ENCODE peak calls at places on chromosomes 12 and 14, in four cellular contexts. K is heart right ventricle; L is IMR-90; P is CD4-positive, CD25-positive, alpha-beta regulatory T cell. H is an unnamed sample.

GRCh38 chr14:101373690-101374295 is 187.5 kb upstream of the DIO3 start:
- DNase-seq in L (no peak), P (no peak), K (no peak), H (no peak)

GRCh38 chr14:20568393-20568792 is 7.5 kb upstream of the RNASE9 start:
- DNase-seq in L (no peak), K (no peak), P (no peak), H (no peak)

GRCh38 chr12:87290505-87290904 is 738.7 kb downstream of the C12orf50 start:
- DNase-seq in P (no peak), K (no peak), L (no peak), H (no peak)

GRCh38 chr12:124770725-124771124 is 92.9 kb downstream of the SCARB1 start:
- DNase-seq in L (no peak), K (no peak), P (no peak), H (no peak)

GRCh38 chr12:107903377-107904061 is 129.0 kb downstream of the ASCL4 start:
- DNase-seq in P (no peak), L (no peak), K (peak; percentile 61), H (peak; percentile 48)

GRCh38 chr14:89348726-89349125 is 68.3 kb downstream of the FOXN3 start:
- DNase-seq in L (no peak), K (no peak), P (no peak), H (no peak)

GRCh38 chr14:53273671-53274072 is 120.5 kb upstream of the DDHD1 start:
- DNase-seq in L (peak; percentile 10), P (no peak), K (peak; percentile 11), H (no peak)

GRCh38 chr12:122955151-122955550 is 11.1 kb downstream of the ABCB9 start:
- DNase-seq in K (no peak), L (no peak), P (no peak), H (no peak)

GRCh38 chr12:116916122-116916521 is 5.4 kb downstream of the FBXW8 start:
- DNase-seq in L (peak; percentile 60), P (no peak), K (no peak), H (no peak)

GRCh38 chr12:121776190-121777098 is 17.0 kb downstream of the RHOF start:
- DNase-seq in K (peak; percentile 88), L (peak; percentile 44), P (peak; percentile 85), H (no peak)

GRCh38 chr14:101471723-101472517 is 89.4 kb upstream of the DIO3 start:
- DNase-seq in K (no peak), P (no peak), L (no peak), H (peak; percentile 21)

GRCh38 chr14:101194356-101195308 is 291.1 kb upstream of the RTL1 start:
- DNase-seq in L (no peak), P (no peak), K (no peak), H (no peak)

GRCh38 chr14:73591690-73592448 is at the start of gene ACOT4:
- DNase-seq in K (peak; percentile 26), L (peak; percentile 20), P (peak; percentile 71), H (no peak)

GRCh38 chr12:45284096-45284901 is 68.4 kb downstream of the ANO6 start:
- DNase-seq in L (peak; percentile 87), P (no peak), K (no peak), H (no peak)

GRCh38 chr12:121532503-121533390 is 48.1 kb downstream of the KDM2B start:
- DNase-seq in K (no peak), P (no peak), L (peak; percentile 84), H (no peak)

GRCh38 chr14:104685998-104686610 is 3.3 kb upstream of the INF2 start:
- DNase-seq in L (no peak), P (no peak), K (no peak), H (no peak)

GRCh38 chr14:85752179-85752578 is 222.2 kb downstream of the FLRT2 start:
- DNase-seq in L (no peak), K (no peak), P (no peak), H (no peak)

GRCh38 chr12:91774471-91774921 is 371.1 kb downstream of the BTG1 start:
- DNase-seq in K (no peak), L (peak; percentile 82), P (no peak), H (no peak)

GRCh38 chr12:4383304-4383865 is 3.9 kb upstream of the FGF23 start:
- DNase-seq in P (no peak), K (no peak), L (no peak), H (no peak)

GRCh38 chr12:129662184-129662583 is 241.6 kb downstream of the TMEM132D start:
- DNase-seq in P (no peak), K (no peak), L (no peak), H (no peak)

DNA sequence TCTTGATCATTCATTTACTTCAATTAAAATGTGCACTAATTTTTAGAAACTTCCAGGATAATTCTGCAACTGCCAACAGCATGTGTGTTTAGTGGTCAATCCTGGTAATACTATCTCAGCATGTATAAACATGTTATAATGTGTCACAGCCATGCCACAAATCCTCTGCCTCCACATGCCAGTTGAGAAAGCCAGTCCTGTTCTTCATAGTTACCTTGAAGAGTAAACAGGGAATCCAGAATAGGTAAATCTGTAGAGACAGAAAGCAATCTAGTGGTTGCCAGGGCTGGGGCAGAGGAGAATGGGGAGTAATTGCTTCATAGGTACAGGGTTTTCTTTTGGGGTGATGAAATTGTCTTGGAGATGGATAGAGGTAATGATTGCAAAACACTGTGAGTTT is 85.9 kb downstream of the ARMH4 start:
- DNase-seq in K (no peak), P (no peak), L (no peak), H (no peak)
- H3K27me3 ChIP-seq in K (no peaks in the 10 kb centered on the region), P (peaks cover 2% of the 10 kb centered on the region), L (peaks cover 5% of the 10 kb centered on the region), H (no peaks in the 10 kb centered on the region)

GRCh38 chr14:68679301-68679700 is 113.6 kb downstream of the ZFP36L1 start:
- DNase-seq in P (no peak), K (no peak), L (no peak), H (no peak)

GRCh38 chr14:68682166-68683103 is 110.4 kb downstream of the ZFP36L1 start:
- DNase-seq in P (no peak), K (no peak), L (peak; percentile 95), H (no peak)

GRCh38 chr14:68680541-68681051 is 112.3 kb downstream of the ZFP36L1 start:
- DNase-seq in K (no peak), P (no peak), L (peak; percentile 24), H (no peak)

GRCh38 chr14:68679746-68680467 is 113.0 kb downstream of the ZFP36L1 start:
- DNase-seq in K (no peak), P (no peak), L (no peak), H (no peak)

DNA sequence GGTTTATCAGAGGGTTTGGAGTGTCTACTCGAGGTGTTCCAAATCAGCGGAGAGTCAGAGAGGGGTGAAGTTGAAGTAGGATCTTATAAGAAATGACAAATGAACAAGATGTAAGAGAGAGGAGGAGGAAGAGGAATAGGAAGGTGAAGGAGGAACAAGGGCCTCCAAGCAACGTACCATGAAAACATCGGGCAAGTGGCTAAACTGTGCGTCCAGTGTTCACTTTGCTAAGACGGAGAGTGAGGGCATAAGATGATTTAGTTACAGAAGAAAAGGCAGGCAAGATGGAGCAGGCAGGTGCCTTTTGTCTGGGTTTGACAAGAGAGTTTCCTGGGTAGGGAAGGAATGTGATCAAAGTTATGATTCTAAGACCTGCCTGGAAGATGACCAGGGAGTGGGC is 111.6 kb downstream of the ZFP36L1 start:
- DNase-seq in L (no peak), K (no peak), P (no peak), H (no peak)
- H3K27ac ChIP-seq in L (no peak overlapping the region), K (peak overlapping the region; percentile 15), P (no peak overlapping the region), H (peak overlapping the region; percentile 46)

GRCh38 chr14:98210045-98210678 is 1061.8 kb downstream of the BCL11B start:
- DNase-seq in P (peak; percentile 24), L (no peak), K (no peak), H (no peak)
- H3K27me3 ChIP-seq in P (no peaks in the 10 kb centered on the region), L (no peaks in the 10 kb centered on the region), K (no peaks in the 10 kb centered on the region), H (peaks cover 30% of the 10 kb centered on the region)

DNA sequence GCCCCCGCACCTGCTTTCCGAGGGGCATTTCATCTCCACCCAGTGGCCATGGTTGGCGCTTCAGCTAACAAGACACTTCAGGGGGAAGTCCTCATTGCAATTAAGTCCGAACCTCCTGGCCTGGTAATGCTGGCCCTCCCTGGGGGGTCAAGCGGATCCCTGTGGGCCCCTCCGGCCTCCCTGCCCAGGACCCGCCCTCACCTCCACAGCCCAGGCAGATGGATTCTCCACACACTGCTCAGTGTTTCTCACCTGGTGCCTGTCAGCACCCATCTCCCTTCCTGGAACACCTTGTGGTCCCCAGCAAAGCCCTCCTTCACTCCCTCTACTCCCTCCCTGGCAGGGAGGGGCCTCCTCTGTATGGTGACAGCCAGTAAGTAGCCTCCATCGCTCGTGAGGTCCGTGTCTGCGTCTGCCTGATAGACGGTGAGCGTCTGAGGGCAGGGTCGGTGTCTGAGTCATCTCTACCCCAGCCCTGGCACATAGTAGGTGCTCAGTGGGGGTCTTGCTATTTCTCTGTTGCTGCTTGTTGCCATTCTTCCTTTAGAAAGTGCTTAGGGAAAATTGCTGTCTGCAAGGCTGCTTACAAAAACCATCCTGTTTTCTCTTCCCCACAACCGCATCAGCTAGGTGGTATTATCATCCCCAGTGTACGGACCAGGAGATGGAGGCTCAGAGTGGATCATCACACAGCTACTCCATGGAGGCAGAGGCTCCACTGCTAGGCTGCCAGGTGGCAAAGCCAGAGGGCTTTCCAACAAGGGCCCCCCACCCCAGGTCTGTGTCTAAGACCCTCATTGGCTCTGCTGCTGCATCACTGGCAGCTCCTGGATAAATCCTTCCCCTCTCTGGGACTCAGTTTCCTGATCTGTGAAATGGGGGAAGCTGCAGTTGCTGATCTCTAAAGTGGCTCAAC is 39.7 kb upstream of the EML1 start:
- DNase-seq in P (no peak), L (no peak), K (no peak), H (no peak)
- H3K27ac ChIP-seq in P (no peak overlapping the region), L (peak overlapping the region; percentile 92), K (no peak overlapping the region), H (no peak overlapping the region)

GRCh38 chr12:54037360-54038259 is 4.8 kb downstream of the HOXC5 start:
- DNase-seq in K (no peak), L (no peak), P (no peak), H (peak; percentile 5)

GRCh38 chr12:54034784-54035310 is 2.0 kb downstream of the HOXC5 start:
- DNase-seq in P (no peak), K (no peak), L (no peak), H (no peak)

GRCh38 chr12:54038260-54038759 is 5.5 kb downstream of the HOXC5 start:
- DNase-seq in P (no peak), K (no peak), L (no peak), H (no peak)

GRCh38 chr12:54035561-54036377 is 2.9 kb downstream of the HOXC5 start:
- DNase-seq in K (no peak), P (no peak), L (no peak), H (no peak)

GRCh38 chr12:54036620-54037359 is 3.9 kb downstream of the HOXC5 start:
- DNase-seq in P (no peak), K (no peak), L (no peak), H (peak; percentile 26)
- H3K27me3 ChIP-seq in P (peaks cover 35% of the 10 kb centered on the region), K (peaks cover 28% of the 10 kb centered on the region), L (peaks cover 77% of the 10 kb centered on the region), H (peaks cover 100% of the 10 kb centered on the region)